ENCODE peak calls at places on chromosomes 7 and 10, in nine cellular contexts. G, N, M, F, Q, R, L, O and W are unnamed samples.

GRCh38 chr10:43267811-43268210 is 946 bp upstream of the RASGEF1A start:
- DNase-seq in L (no peak), N (no peak), R (no peak), Q (peak), O (no peak), G (no peak), F (no peak), M (no peak), W (no peak)

GRCh38 chr7:130432886-130433285 is 7.9 kb downstream of the CEP41 start:
- DNase-seq in L (no peak), O (no peak), G (no peak), R (no peak), M (no peak), Q (no peak), F (no peak), N (no peak), W (no peak)

GRCh38 chr10:101444058-101444457 is 90.1 kb downstream of the BTRC start:
- DNase-seq in F (no peak), O (no peak), N (no peak), Q (no peak), G (no peak), R (no peak), M (no peak), L (no peak), W (no peak)

GRCh38 chr10:50594012-50594411 is 29.7 kb downstream of the SGMS1 start:
- DNase-seq in L (no peak), Q (no peak), R (no peak), O (no peak), G (no peak), N (no peak), M (peak), F (no peak), W (no peak)

GRCh38 chr7:3559178-3559765 is 258.2 kb downstream of the SDK1 start:
- DNase-seq in R (no peak), M (peak), N (no peak), Q (no peak), L (no peak), G (no peak), O (peak), F (no peak), W (no peak)

GRCh38 chr7:151864081-151864480 is 12.8 kb downstream of the PRKAG2 start:
- DNase-seq in F (no peak), M (no peak), O (no peak), G (no peak), N (no peak), Q (no peak), L (no peak), R (no peak), W (no peak)

GRCh38 chr7:32586291-32587221 is 91.3 kb downstream of the AVL9 start:
- DNase-seq in F (no peak), N (no peak), R (no peak), L (no peak), Q (no peak), M (no peak), O (peak), G (no peak), W (peak)

GRCh38 chr7:116588225-116588624 is 63.4 kb downstream of the CAV1 start:
- DNase-seq in O (no peak), G (peak), N (no peak), F (no peak), R (no peak), M (no peak), L (no peak), Q (no peak), W (no peak)

GRCh38 chr10:101656915-101657314 is 38.1 kb downstream of the FBXW4 start:
- DNase-seq in N (no peak), L (no peak), R (no peak), M (no peak), Q (no peak), G (no peak), F (no peak), O (no peak), W (no peak)

GRCh38 chr7:106012935-106013439 is 49.9 kb downstream of the CDHR3 start:
- DNase-seq in G (no peak), O (peak), Q (no peak), M (peak), F (no peak), L (no peak), R (no peak), N (no peak), W (no peak)

GRCh38 chr7:128837521-128837921 is 7.3 kb downstream of the FLNC start:
- DNase-seq in G (no peak), M (no peak), L (no peak), Q (no peak), R (no peak), F (no peak), N (no peak), O (no peak), W (no peak)

GRCh38 chr10:118977022-118977599 is 52.4 kb upstream of the NANOS1 start:
- DNase-seq in R (no peak), G (no peak), Q (no peak), M (no peak), O (no peak), L (no peak), N (no peak), F (no peak), W (no peak)

GRCh38 chr10:79380918-79381775 is 33.9 kb downstream of the PPIF start:
- DNase-seq in L (no peak), M (no peak), R (peak), O (no peak), G (no peak), Q (peak), N (peak), F (no peak), W (no peak)

GRCh38 chr7:46525876-46526275 is 604.8 kb upstream of the IGFBP3 start:
- DNase-seq in F (no peak), O (no peak), Q (no peak), N (no peak), M (no peak), R (no peak), L (no peak), G (no peak), W (peak)

GRCh38 chr7:27213904-27214586 is 14.2 kb upstream of the HOXA13 start:
- DNase-seq in L (no peak), O (no peak), Q (no peak), N (no peak), F (no peak), R (no peak), M (no peak), G (no peak), W (no peak)

GRCh38 chr7:13894956-13895355 is 94.5 kb downstream of the ETV1 start:
- DNase-seq in L (no peak), G (no peak), R (no peak), O (no peak), M (no peak), F (no peak), Q (no peak), N (no peak), W (no peak)

GRCh38 chr7:34839645-34840044 is 181.6 kb downstream of the NPSR1 start:
- DNase-seq in R (no peak), O (no peak), N (no peak), G (no peak), Q (no peak), L (no peak), M (no peak), F (no peak), W (no peak)

GRCh38 chr7:28500143-28500542 is 87.8 kb downstream of the CREB5 start:
- DNase-seq in R (no peak), Q (no peak), O (no peak), N (no peak), M (no peak), G (no peak), L (no peak), F (no peak), W (no peak)

GRCh38 chr7:85106719-85107118 is 80.1 kb downstream of the SEMA3D start:
- DNase-seq in L (no peak), Q (no peak), O (no peak), G (no peak), N (no peak), M (no peak), R (no peak), F (no peak), W (no peak)